ENCODE peak calls at places on chromosome 11, in seven cellular contexts. N is esophagus muscularis mucosa, X is fibroblast of the aortic adventitia, Y is PC-3, I is astrocyte of the spinal cord, T is ascending aorta, U is kidney. H is an unnamed sample.

GRCh38 chr11:9760180-9760550 is 96.3 kb downstream of the SWAP70 start:
- DNase-seq in U (peak; percentile 96), N (peak; percentile 95), T (peak; percentile 65), X (peak; percentile 97), I (peak; percentile 99), Y (peak; percentile 42), H (peak; percentile 22)

GRCh38 chr11:74570266-74571061 is 21.9 kb upstream of the POLD3 start:
- DNase-seq in U (no peak), T (no peak), Y (peak; percentile 85), X (peak; percentile 60), I (peak; percentile 38), N (no peak), H (peak; percentile 74)

GRCh38 chr11:36002196-36002595 is 58.3 kb downstream of the LDLRAD3 start:
- DNase-seq in N (no peak), Y (no peak), U (no peak), I (no peak), T (no peak), X (no peak), H (no peak)

GRCh38 chr11:48013269-48013901 is 33.0 kb downstream of the PTPRJ start:
- DNase-seq in U (peak; percentile 88), T (no peak), Y (peak; percentile 77), N (no peak), I (no peak), X (no peak), H (peak; percentile 23)

GRCh38 chr11:120840661-120841060 is 183.2 kb upstream of the TBCEL start:
- DNase-seq in N (no peak), T (no peak), U (no peak), Y (no peak), X (no peak), I (no peak), H (no peak)

GRCh38 chr11:66929753-66930152 is 28.4 kb downstream of the PC start:
- DNase-seq in X (no peak), I (no peak), U (no peak), Y (no peak), N (no peak), T (no peak), H (no peak)

GRCh38 chr11:78562398-78562797 is 12.3 kb downstream of the NARS2 start:
- DNase-seq in I (peak; percentile 65), T (no peak), N (no peak), Y (peak; percentile 72), X (peak; percentile 86), U (no peak), H (no peak)

GRCh38 chr11:126440792-126441514 is 85.5 kb downstream of the ST3GAL4 start:
- DNase-seq in T (no peak), Y (peak; percentile 94), N (peak; percentile 95), U (peak; percentile 90), X (peak; percentile 71), I (peak; percentile 68), H (peak; percentile 66)

GRCh38 chr11:124069429-124070401 is 28.6 kb upstream of the OR10G7 start:
- DNase-seq in T (no peak), Y (peak; percentile 63), X (peak; percentile 53), I (peak; percentile 61), U (peak; percentile 66), N (no peak), H (peak; percentile 78)

GRCh38 chr11:81647374-81647773 is 1086.3 kb downstream of the FAM181B start:
- DNase-seq in T (no peak), I (peak; percentile 4), Y (no peak), N (no peak), U (no peak), X (no peak), H (no peak)

GRCh38 chr11:3227568-3228444 is 4.4 kb downstream of the MRGPRE start:
- DNase-seq in I (no peak), U (peak; percentile 74), X (no peak), T (no peak), Y (no peak), N (no peak), H (no peak)

GRCh38 chr11:69995697-69996096 is 82.4 kb upstream of the ANO1 start:
- DNase-seq in X (no peak), Y (no peak), N (no peak), U (no peak), T (no peak), I (no peak), H (no peak)

GRCh38 chr11:103529217-103529684 is 420.0 kb downstream of the DYNC2H1 start:
- DNase-seq in I (peak; percentile 59), Y (peak; percentile 96), N (no peak), U (no peak), T (no peak), X (peak; percentile 73), H (peak; percentile 90)

GRCh38 chr11:116578971-116579687 is 193.7 kb downstream of the BUD13 start:
- DNase-seq in X (peak; percentile 50), N (no peak), U (peak; percentile 18), Y (no peak), I (no peak), T (no peak), H (no peak)

GRCh38 chr11:116581349-116581748 is 191.4 kb downstream of the BUD13 start:
- DNase-seq in T (no peak), N (no peak), U (no peak), I (no peak), X (no peak), Y (no peak), H (no peak)

GRCh38 chr11:116580828-116581227 is 192.0 kb downstream of the BUD13 start:
- DNase-seq in X (no peak), Y (no peak), N (no peak), T (no peak), U (no peak), I (no peak), H (no peak)

GRCh38 chr11:116582621-116583020 is 190.2 kb downstream of the BUD13 start:
- DNase-seq in X (no peak), Y (no peak), N (no peak), T (no peak), I (no peak), U (no peak), H (no peak)

DNA sequence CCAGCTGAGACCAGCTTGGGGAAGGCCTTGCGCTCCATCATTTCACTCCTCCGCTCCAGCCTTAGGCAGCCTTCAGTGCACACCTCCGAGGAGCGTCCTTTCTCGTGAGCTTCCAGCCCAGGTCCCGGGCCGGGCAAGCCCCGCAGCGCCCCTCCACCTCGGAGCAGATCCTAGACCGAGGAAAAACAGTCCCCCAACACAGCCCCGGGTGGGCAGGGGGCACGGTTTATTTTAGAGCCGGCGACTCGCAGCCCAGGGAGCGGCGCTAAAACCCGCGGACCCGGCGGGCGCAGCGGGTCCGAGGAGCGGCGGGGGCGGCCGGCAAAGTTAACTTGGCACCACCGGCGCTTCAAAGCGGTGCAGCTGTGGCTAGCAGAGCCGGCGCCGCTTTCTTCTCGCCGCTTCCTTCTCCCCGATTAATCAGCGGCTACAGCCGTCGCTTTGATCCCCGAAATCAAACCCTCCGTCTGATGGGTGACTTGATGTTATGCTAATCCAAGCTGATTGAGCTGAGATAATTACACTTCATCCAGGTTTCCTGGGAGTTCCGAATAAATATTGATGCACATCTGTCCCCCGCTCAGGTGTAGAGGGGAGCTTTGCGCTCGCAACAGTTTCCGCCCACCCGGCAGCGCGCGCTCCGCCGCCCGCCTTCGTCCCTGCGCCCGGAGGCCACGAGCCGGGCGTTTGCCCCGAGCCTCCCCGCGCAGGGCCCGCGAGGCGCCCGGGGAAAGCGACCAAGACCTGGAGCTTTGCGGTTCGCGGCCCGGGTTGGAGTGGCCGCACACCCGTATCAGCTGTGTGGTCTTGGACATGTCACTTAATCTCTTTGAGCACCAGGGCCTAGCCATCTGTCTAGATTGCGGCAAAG is 192.7 kb downstream of the BUD13 start:
- DNase-seq in N (no peak), I (no peak), Y (no peak), T (no peak), U (peak; percentile 54), X (no peak), H (no peak)
- H3K4me3 ChIP-seq in N (peak overlapping the region; percentile 36), I (no peak overlapping the region), Y (no peak overlapping the region), T (peak overlapping the region; percentile 31), U (no peak overlapping the region), X (no peak overlapping the region), H (no peak overlapping the region)

DNA sequence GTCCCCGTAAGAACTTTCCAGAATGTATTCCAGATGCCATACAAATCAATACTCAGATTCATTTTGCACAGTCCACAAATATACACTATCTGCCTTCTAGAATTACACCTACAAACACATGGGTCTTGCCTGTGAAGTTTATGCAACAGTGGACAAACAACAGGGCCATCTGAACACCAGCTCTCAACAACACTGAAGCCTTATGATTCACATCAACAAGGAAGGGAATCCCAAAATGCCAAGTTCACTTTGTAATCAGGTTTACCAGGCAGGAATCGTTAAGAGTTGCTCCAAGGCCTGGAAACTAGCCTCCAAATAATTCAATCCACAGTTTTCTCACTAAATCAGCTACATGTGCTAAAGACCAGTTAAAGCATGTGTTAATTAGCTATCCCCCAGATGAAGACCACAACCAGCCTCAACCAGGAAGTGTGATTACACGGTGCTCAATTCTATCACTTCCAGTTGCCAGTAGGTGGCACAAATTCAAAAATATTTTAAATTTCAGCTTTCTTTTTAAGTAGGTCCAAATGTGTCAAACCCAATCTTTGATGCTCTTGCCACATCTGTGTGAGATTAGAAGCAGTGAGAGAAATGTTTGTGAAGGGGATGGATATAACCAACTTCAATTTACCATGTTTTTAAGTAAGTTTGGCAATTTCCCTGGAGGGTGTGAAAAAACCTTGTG is 139.1 kb upstream of the BDNF start:
- DNase-seq in Y (peak; percentile 52), X (peak; percentile 52), N (peak; percentile 34), I (peak; percentile 35), T (no peak), U (no peak), H (peak; percentile 27)
- TF ChIP-seq CTCF in Y (peak; percentile 75), X (peak; percentile 19), N (no peak), I (peak; percentile 36), T (no peak), U (peak; percentile 13), H (peak; percentile 52)

DNA sequence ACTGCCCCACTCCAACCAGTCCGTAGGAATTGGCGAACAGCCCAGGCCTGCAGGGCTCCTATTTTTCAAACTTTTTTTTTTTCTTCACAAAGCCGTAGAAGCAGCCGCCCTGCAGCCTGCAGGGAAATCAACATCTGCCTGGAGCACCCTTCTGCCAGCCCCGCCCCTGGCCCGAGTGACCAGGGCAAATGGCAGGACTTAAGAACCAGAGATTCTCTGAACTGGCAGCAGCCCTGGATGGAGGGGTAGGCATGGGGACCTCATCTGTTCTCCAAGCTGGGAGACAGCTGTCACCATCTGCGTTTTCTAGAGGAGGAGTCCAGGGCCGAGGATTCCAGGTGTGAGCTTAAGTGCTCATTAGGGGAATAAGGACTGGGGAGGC is 5.6 kb downstream of the SCN2B start:
- DNase-seq in I (no peak), T (no peak), Y (no peak), U (no peak), X (no peak), N (no peak), H (no peak)
- H3K4me3 ChIP-seq in I (no peak overlapping the region), T (no peak overlapping the region), Y (no peak overlapping the region), U (no peak overlapping the region), X (no peak overlapping the region), N (no peak overlapping the region), H (no peak overlapping the region)

GRCh38 chr11:40129276-40129675 is 1330.2 kb downstream of the LRRC4C start:
- DNase-seq in I (peak; percentile 19), T (no peak), U (no peak), X (no peak), N (no peak), Y (peak; percentile 39), H (peak; percentile 4)

GRCh38 chr11:40130427-40130826 is 1329.0 kb downstream of the LRRC4C start:
- DNase-seq in Y (peak; percentile 6), T (no peak), X (no peak), N (no peak), I (no peak), U (no peak), H (no peak)

DNA sequence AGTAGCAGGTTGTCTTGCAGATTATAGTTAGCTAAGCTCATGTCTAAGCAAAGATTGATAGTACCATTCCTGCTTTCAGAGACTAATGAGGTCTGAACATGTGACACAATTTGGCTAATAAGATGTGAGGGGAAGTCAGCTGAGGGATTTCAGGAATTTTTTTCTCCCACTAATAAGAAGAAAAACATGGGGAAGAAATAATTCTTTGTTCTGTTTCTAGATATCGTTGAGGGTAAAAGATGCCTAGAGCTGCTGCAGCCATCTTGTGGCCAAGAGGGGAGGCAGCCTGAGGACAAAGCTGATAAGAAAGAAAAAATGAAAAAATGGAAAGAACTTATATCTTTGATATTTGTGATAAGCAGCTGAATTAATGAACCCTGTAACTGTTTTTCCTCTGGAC is 1334.4 kb downstream of the LRRC4C start:
- DNase-seq in U (no peak), I (no peak), N (no peak), Y (peak; percentile 12), X (no peak), T (no peak), H (no peak)
- TF ChIP-seq CTCF in U (peak; percentile 7), I (peak; percentile 30), N (no peak), Y (peak; percentile 51), X (no peak), T (no peak), H (no peak)